ENCODE peak calls at places on chromosomes 13 and 19, in five cellular contexts. G is HepG2, T is adrenal gland, S is Peyer's patch, B is right lobe of liver. X is an unnamed sample.

GRCh38 chr13:109904218-109904617 is 117.8 kb upstream of the IRS2 start:
- DNase-seq in B (no peak), G (no peak), T (no peak), S (no peak), X (no peak)

GRCh38 chr13:37701306-37701705 is 102.7 kb upstream of the POSTN start:
- DNase-seq in T (no peak), B (no peak), G (no peak), S (no peak), X (no peak)

GRCh38 chr13:31972453-31972852 is 59.1 kb upstream of the FRY start:
- DNase-seq in T (no peak), G (no peak), B (no peak), S (no peak), X (no peak)

GRCh38 chr19:8028951-8029491 is 23.5 kb upstream of the CCL25 start:
- DNase-seq in S (no peak), G (no peak), B (no peak), T (no peak), X (no peak)

GRCh38 chr13:50127726-50128291 is 112.6 kb downstream of the KCNRG start:
- DNase-seq in T (peak; percentile 34), G (no peak), S (no peak), B (no peak), X (no peak)

GRCh38 chr13:34926513-34926912 is 15.6 kb upstream of the NBEA start:
- DNase-seq in S (no peak), G (no peak), B (no peak), T (no peak), X (no peak)

GRCh38 chr13:94860981-94861407 is 148.6 kb upstream of the SOX21 start:
- DNase-seq in S (no peak), B (no peak), G (no peak), T (peak; percentile 24), X (no peak)

GRCh38 chr19:52981329-52981728 is 18.6 kb upstream of the ZNF816 start:
- DNase-seq in S (no peak), B (no peak), G (no peak), T (no peak), X (no peak)

GRCh38 chr19:41335467-41335866 is 18.3 kb downstream of the TGFB1 start:
- DNase-seq in S (no peak), G (no peak), T (no peak), B (no peak), X (no peak)

GRCh38 chr13:34617684-34618083 is 324.4 kb upstream of the NBEA start:
- DNase-seq in B (no peak), T (no peak), S (no peak), G (no peak), X (no peak)

GRCh38 chr13:29428310-29428991 is 167.0 kb downstream of the SLC7A1 start:
- DNase-seq in S (no peak), G (no peak), T (no peak), B (no peak), X (peak; percentile 20)

GRCh38 chr19:37007587-37008220 is 70.5 kb upstream of the ZNF420 start:
- DNase-seq in B (peak; percentile 59), G (no peak), T (peak; percentile 56), S (peak; percentile 50), X (peak; percentile 67)

GRCh38 chr19:30877591-30878230 is 471.5 kb downstream of the TSHZ3 start:
- DNase-seq in B (no peak), T (peak; percentile 52), G (no peak), S (no peak), X (peak; percentile 67)

GRCh38 chr19:32675720-32676185 is at the start of gene RGS9BP:
- DNase-seq in T (peak; percentile 90), B (peak; percentile 78), S (peak; percentile 90), G (peak; percentile 36), X (peak; percentile 75)

GRCh38 chr13:61142506-61142905 is 273.1 kb downstream of the PCDH20 start:
- DNase-seq in B (no peak), T (no peak), G (no peak), S (no peak), X (no peak)

GRCh38 chr19:16085115-16085514 is 8.8 kb downstream of the TPM4 start:
- DNase-seq in G (no peak), T (no peak), S (no peak), B (no peak), X (no peak)

GRCh38 chr19:4096049-4096892 is 27.7 kb downstream of the MAP2K2 start:
- DNase-seq in G (no peak), B (no peak), T (no peak), S (peak; percentile 84), X (no peak)

GRCh38 chr19:1064661-1065605 is 2.0 kb upstream of the ARHGAP45 start:
- DNase-seq in B (no peak), G (no peak), T (peak; percentile 62), S (peak; percentile 87), X (peak; percentile 77)

GRCh38 chr19:4081441-4082129 is 14.9 kb upstream of the ZBTB7A start:
- DNase-seq in T (no peak), S (no peak), B (no peak), G (no peak), X (no peak)

GRCh38 chr19:19275166-19275565 is 2.1 kb upstream of the TM6SF2 start:
- DNase-seq in G (no peak), B (no peak), T (no peak), S (no peak), X (no peak)

GRCh38 chr19:16828990-16829821 is at the start of gene SIN3B:
- DNase-seq in S (peak; percentile 93), G (peak; percentile 77), T (peak; percentile 87), B (peak; percentile 85), X (peak; percentile 82)

GRCh38 chr19:18844806-18845329 is 13.1 kb downstream of the UPF1 start:
- DNase-seq in B (no peak), T (no peak), G (no peak), S (no peak), X (no peak)

GRCh38 chr19:6213696-6214585 is 65.8 kb downstream of the MLLT1 start:
- DNase-seq in G (no peak), S (no peak), B (no peak), T (peak; percentile 16), X (no peak)

GRCh38 chr13:32142956-32143375 is 111.4 kb downstream of the FRY start:
- DNase-seq in S (no peak), B (no peak), T (no peak), G (peak; percentile 98), X (no peak)

GRCh38 chr19:48639483-48640375 is 2.5 kb upstream of the DBP start:
- DNase-seq in T (peak; percentile 57), G (no peak), B (no peak), S (peak; percentile 54), X (no peak)

GRCh38 chr19:38719761-38720558 is 24.3 kb downstream of the CAPN12 start:
- DNase-seq in B (no peak), T (no peak), G (no peak), S (no peak), X (no peak)
- TF ChIP-seq POLR2A in B (no peak), T (no peak), G (peak; percentile 9), S (no peak), X (no peak)

GRCh38 chr19:12952488-12953455 is 4.3 kb downstream of the GADD45GIP1 start:
- DNase-seq in B (no peak), G (no peak), S (no peak), T (peak; percentile 69), X (no peak)
- TF ChIP-seq POLR2A in B (no peak), G (peak; percentile 32), S (no peak), T (no peak), X (no peak)

GRCh38 chr13:99071666-99072065 is 93.8 kb upstream of the DOCK9 start:
- DNase-seq in B (no peak), G (no peak), S (no peak), T (no peak), X (no peak)
- TF ChIP-seq POLR2A in B (no peak), G (no peak), S (no peak), T (no peak), X (no peak)

GRCh38 chr19:50383852-50384684 is at the start of gene POLD1:
- DNase-seq in B (peak; percentile 99), G (peak; percentile 93), S (peak; percentile 100), T (peak; percentile 99), X (peak; percentile 99)
- TF ChIP-seq POLR2A in B (peak; percentile 16), G (peak; percentile 72), S (peak; percentile 22), T (no peak), X (no peak)

DNA sequence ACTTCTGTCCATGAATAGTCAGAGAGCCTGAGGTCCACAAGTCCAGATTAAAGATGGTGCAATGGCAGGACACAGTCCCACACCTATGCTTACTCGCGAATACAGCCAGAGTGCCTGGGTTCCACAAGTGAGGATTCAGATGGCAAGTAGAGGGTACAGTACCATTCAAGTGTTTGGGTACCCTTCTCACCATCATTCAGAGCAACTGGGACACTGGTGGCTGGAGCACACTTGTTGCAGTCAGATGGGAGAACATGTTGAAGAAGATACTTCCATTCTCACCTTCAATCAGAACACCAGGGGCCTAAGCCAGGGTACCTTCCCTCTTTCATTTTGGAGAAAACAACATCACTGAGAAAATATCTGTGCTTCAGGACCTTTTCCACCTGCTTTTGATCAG is 43.7 kb upstream of the ZNF599 start:
- DNase-seq in S (no peak), T (no peak), G (no peak), B (no peak), X (no peak)
- TF ChIP-seq POLR2A in S (no peak), T (no peak), G (no peak), B (no peak), X (no peak)